ENCODE peak calls at places on chromosomes 1 and 21, in seven cellular contexts. Q, L, Z, T, X, F and W are unnamed samples.

GRCh38 chr1:163928080-163928479 is 606.3 kb downstream of the NUF2 start:
- DNase-seq in Q (no peak), L (no peak), Z (no peak), T (no peak), X (no peak), F (no peak), W (no peak)

GRCh38 chr21:39048064-39048463 is 135.2 kb downstream of the PSMG1 start:
- DNase-seq in Q (no peak), L (peak; percentile 95), Z (no peak), T (no peak), X (no peak), F (peak; percentile 43), W (no peak)

GRCh38 chr1:165645654-165646366 is 14.8 kb downstream of the MGST3 start:
- DNase-seq in Q (no peak), L (no peak), Z (no peak), T (no peak), X (peak; percentile 52), F (peak; percentile 44), W (no peak)

GRCh38 chr1:65615859-65616258 is 176.8 kb upstream of the PDE4B start:
- DNase-seq in Q (no peak), L (no peak), Z (no peak), T (no peak), X (no peak), F (no peak), W (no peak)

GRCh38 chr1:172971241-172971640 is 79.5 kb downstream of the TNFSF18 start:
- DNase-seq in Q (no peak), L (peak; percentile 96), Z (no peak), T (no peak), X (no peak), F (no peak), W (no peak)

GRCh38 chr1:197920345-197921117 is 3.4 kb downstream of the LHX9 start:
- DNase-seq in Q (no peak), L (no peak), Z (no peak), T (no peak), X (no peak), F (no peak), W (no peak)

GRCh38 chr1:85654066-85654782 is 54.0 kb downstream of the ZNHIT6 start:
- DNase-seq in Q (no peak), L (peak; percentile 35), Z (peak; percentile 32), T (no peak), X (no peak), F (peak; percentile 72), W (peak; percentile 6)

GRCh38 chr1:40362699-40363098 is 10.8 kb upstream of the SMAP2 start:
- DNase-seq in Q (no peak), L (no peak), Z (peak; percentile 71), T (no peak), X (no peak), F (no peak), W (no peak)

GRCh38 chr1:54716299-54717047 is 812 bp downstream of the TTC4 start:
- DNase-seq in Q (no peak), L (peak; percentile 72), Z (peak; percentile 62), T (no peak), X (no peak), F (peak; percentile 68), W (peak; percentile 21)

GRCh38 chr1:3312310-3312734 is 142.1 kb upstream of the ARHGEF16 start:
- DNase-seq in Q (no peak), L (no peak), Z (no peak), T (no peak), X (no peak), F (no peak), W (no peak)

GRCh38 chr1:15684042-15684461 is at the start of gene PLEKHM2:
- DNase-seq in Q (peak; percentile 24), L (peak; percentile 19), Z (peak; percentile 89), T (peak; percentile 31), X (peak; percentile 63), F (no peak), W (no peak)

GRCh38 chr1:234222561-234223280 is 150.5 kb upstream of the COA6 start:
- DNase-seq in Q (no peak), L (peak; percentile 81), Z (no peak), T (no peak), X (no peak), F (peak; percentile 43), W (no peak)

GRCh38 chr21:31133243-31133830 is 95.1 kb upstream of the KRTAP19-8 start:
- DNase-seq in Q (no peak), L (no peak), Z (no peak), T (no peak), X (no peak), F (no peak), W (no peak)